ENCODE peak calls at places on chromosomes 7 and 10, in six cellular contexts. W is GM23338, L is colonic mucosa, V is left ventricle myocardium inferior, F is IMR-90, T is fibroblast of lung. O is an unnamed sample. For H3K4me1, the result is how much of the 10 kb centered on the place peaks cover.

GRCh38 chr10:86287966-86288579 is 78.5 kb downstream of the GRID1 start:
- DNase-seq in V (no peak), F (no peak), W (no peak), T (no peak), L (peak), O (peak)

GRCh38 chr10:116899626-116900025 is 50.3 kb downstream of the ENO4 start:
- DNase-seq in F (no peak), T (no peak), V (no peak), W (no peak), L (no peak), O (no peak)

GRCh38 chr10:14578060-14578952 is 196.4 kb downstream of the FAM107B start:
- DNase-seq in V (no peak), L (no peak), F (peak), W (peak), T (peak), O (no peak)

GRCh38 chr7:141074162-141074989 is 512 bp downstream of the TMEM178B start:
- DNase-seq in F (no peak), W (peak), T (peak), V (no peak), L (no peak), O (no peak)

GRCh38 chr7:102285541-102286236 is 979 bp upstream of the SH2B2 start:
- DNase-seq in F (no peak), L (no peak), W (no peak), V (no peak), T (no peak), O (no peak)

GRCh38 chr10:35447693-35448407 is 111.5 kb downstream of the CCNY start:
- DNase-seq in L (peak), F (peak), W (peak), V (no peak), T (peak), O (no peak)

GRCh38 chr10:120478401-120478800 is 21.4 kb downstream of the PLPP4 start:
- DNase-seq in F (no peak), T (no peak), W (no peak), L (no peak), V (no peak), O (no peak)

GRCh38 chr10:78931333-78932083 is 137.3 kb upstream of the ZMIZ1 start:
- DNase-seq in T (peak), F (peak), W (no peak), V (peak), L (peak), O (peak)

GRCh38 chr10:93440591-93441012 is 41.5 kb downstream of the MYOF start:
- DNase-seq in V (no peak), T (peak), W (no peak), L (no peak), F (peak), O (peak)

GRCh38 chr10:8133146-8133545 is 78.7 kb downstream of the GATA3 start:
- DNase-seq in W (no peak), T (no peak), L (no peak), F (no peak), V (no peak), O (no peak)

GRCh38 chr10:15163261-15163864 is 5.1 kb downstream of the NMT2 start:
- DNase-seq in F (peak), V (no peak), L (no peak), W (no peak), T (no peak), O (no peak)

GRCh38 chr7:101975046-101975445 is 157.6 kb downstream of the CUX1 start:
- DNase-seq in V (no peak), F (no peak), W (no peak), L (no peak), T (no peak), O (no peak)

GRCh38 chr7:96825285-96825684 is 115.6 kb upstream of the SEM1 start:
- DNase-seq in F (no peak), L (no peak), V (no peak), T (no peak), W (no peak), O (no peak)

GRCh38 chr10:11678074-11678793 is 63.9 kb upstream of the ECHDC3 start:
- DNase-seq in V (no peak), T (peak), W (no peak), L (no peak), F (no peak), O (peak)

GRCh38 chr10:5508786-5509185 is 9.4 kb upstream of the CALML5 start:
- DNase-seq in T (no peak), W (no peak), F (no peak), L (no peak), V (no peak), O (peak)

GRCh38 chr10:117217196-117217761 is 20.0 kb downstream of the KCNK18 start:
- DNase-seq in V (no peak), F (no peak), L (peak), W (peak), T (no peak), O (peak)

GRCh38 chr7:98136423-98136822 is 29.8 kb downstream of the LMTK2 start:
- DNase-seq in T (no peak), W (no peak), F (no peak), L (no peak), V (no peak), O (no peak)

GRCh38 chr10:119305860-119306513 is 98.6 kb downstream of the GRK5 start:
- DNase-seq in T (peak), F (peak), W (no peak), L (peak), V (no peak), O (peak)

GRCh38 chr7:93728292-93728691 is 153.8 kb upstream of the CALCR start:
- DNase-seq in F (no peak), W (no peak), L (no peak), V (no peak), T (no peak), O (no peak)
- H3K27ac ChIP-seq in F (no peak), W (no peak), L (no peak), V (no peak), T (no peak), O (no peak)

DNA sequence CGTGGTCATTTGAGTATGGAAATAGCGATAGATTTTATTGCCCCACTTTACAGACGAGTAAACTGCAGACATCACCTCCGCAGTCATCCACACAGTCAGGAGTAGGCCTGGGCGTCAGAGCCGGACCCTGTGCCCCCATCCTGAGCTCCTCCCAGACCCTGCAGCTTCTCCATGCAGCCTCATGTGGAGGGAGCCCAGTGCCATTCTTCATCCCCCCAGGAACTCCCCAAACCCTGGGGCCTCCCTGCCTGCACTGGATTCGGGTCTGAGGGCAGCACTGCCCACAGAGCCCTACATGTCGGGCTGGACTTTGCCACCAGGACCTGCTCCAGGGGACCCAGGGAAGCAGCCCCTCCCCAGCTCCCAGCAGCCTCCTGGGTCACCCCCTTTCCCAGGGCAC is 100.8 kb downstream of the MKI67 start:
- DNase-seq in T (no peak), W (no peak), V (no peak), L (no peak), F (no peak), O (peak)
- H3K4me1 ChIP-seq in T (under half), W (under half), V (under half), L (under half), F (under half), O (under half)

DNA sequence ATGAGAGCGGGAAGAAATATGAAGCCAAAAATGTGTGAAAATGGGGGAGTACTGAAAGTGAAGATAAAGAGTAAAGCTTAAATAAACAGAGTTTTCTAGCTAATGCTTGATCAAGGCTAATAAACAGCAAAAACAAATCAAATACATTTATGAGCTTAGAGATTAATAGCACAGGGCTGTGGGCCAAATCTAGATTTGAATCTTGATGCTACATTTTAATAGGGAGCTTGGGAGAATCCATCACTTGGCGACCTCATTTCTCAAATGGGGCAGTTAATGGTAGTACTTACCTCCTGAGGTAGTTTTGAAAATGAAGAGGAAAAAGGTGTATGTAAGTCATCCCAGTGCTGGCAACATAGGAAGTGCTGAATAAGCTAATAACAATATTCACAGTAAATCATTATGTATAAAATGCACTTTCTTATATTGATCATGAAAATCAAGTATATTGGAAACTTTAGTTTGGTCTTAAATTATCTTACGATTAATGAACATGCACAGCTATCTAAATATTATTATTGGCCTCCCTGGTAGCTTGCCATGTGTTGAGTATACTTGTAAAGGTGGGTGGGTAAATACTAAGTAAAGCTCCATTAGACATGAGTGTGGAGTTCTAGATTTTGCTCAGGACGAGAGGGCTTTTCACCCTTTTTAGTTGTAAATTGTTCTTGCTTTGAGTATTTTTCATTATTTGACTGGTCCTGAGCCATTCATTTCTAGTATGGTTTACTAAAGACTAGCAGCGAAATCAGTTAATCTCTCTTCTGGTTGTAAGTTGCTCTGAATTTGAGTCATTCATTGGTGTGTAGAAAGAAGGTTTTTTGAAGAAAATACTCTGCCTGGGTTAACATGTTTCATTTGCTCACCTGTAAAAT is 5.0 kb downstream of the BICC1 start:
- DNase-seq in V (no peak), L (no peak), T (no peak), W (no peak), F (no peak), O (no peak)
- H3K4me3 ChIP-seq in V (peak), L (no peak), T (no peak), W (no peak), F (no peak), O (no peak)

DNA sequence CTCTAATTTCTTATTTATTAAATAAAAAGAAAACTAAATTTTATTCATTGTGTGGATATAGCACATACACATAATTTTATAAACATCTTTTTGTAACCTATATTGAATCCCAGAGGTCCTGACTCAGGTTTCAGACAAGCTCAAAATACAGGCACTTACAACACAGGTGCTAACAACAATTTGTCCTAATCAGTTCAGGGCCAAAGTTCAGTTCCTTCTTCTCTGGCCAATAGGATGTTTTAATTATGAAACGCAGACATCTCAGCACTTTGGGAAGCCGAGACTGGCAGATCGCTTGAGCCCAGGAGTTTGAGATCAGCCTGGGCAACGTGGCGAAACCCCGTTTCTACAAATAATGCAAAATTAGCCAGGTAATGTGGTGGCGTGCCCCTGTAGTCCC is 15.0 kb downstream of the RPA3 start:
- DNase-seq in W (no peak), T (no peak), L (no peak), F (no peak), V (no peak), O (no peak)
- H3K27ac ChIP-seq in W (no peak), T (no peak), L (no peak), F (no peak), V (no peak), O (no peak)

DNA sequence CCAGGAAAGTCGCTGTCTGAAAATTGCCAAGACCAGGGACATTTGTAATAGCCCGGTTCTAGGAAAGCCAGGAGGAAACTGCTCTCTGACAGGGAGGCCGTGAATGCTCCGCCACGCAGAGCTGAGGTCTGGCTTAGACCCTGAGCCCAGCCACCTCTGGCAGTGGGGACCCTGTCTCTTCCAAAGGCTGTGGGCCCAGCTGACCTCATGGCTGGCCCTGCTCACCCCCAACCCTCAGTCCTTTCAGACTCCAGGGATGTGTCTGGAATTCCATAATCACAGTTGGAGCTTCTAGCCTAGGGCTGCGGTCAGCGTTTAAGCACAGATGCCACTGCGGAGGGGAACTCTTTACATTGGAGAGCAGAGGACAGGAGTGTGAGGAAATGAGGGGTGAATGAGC is 6.6 kb upstream of the VIPR2 start:
- DNase-seq in W (no peak), F (no peak), V (no peak), L (no peak), T (no peak), O (no peak)
- H3K4me1 ChIP-seq in W (under half), F (under half), V (under half), L (under half), T (under half), O (under half)

DNA sequence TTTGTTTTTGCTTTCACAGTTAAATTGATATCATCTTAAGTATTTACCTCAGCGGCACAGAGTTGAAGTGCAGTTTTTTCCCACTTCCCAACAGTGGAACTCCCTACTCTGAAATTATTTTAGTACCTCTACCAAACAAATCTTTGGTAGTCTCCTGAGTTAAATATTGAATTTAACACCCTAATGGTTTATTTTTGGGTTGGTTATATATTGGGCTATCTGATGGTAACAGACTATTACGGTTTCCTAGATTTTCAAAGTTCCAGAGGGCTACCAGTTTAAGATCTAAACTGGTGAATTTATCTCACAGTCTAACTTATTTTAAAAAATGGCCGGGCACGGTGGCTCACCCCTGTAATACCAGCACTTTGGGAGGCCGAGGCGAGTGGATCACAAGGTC is 1.3 kb downstream of the ZNF277 start:
- DNase-seq in L (no peak), V (no peak), T (no peak), F (no peak), W (no peak), O (no peak)
- H3K4me3 ChIP-seq in L (no peak), V (peak), T (no peak), F (no peak), W (peak), O (no peak)

GRCh38 chr7:69781412-69781846 is 183.2 kb downstream of the AUTS2 start:
- DNase-seq in T (peak), W (no peak), L (no peak), V (peak), F (no peak), O (peak)
- H3K27ac ChIP-seq in T (no peak), W (peak), L (no peak), V (peak), F (no peak), O (peak)

GRCh38 chr10:125060038-125060437 is 100.3 kb downstream of the CTBP2 start:
- DNase-seq in W (no peak), V (no peak), L (no peak), F (peak), T (peak), O (no peak)
- H3K4me1 ChIP-seq in W (half or more), V (half or more), L (under half), F (half or more), T (half or more), O (half or more)

GRCh38 chr7:1787241-1787640 is 117.2 kb downstream of the ELFN1 start:
- DNase-seq in V (no peak), F (no peak), L (no peak), W (peak), T (no peak), O (peak)
- H3K4me3 ChIP-seq in V (no peak), F (no peak), L (no peak), W (no peak), T (no peak), O (no peak)

DNA sequence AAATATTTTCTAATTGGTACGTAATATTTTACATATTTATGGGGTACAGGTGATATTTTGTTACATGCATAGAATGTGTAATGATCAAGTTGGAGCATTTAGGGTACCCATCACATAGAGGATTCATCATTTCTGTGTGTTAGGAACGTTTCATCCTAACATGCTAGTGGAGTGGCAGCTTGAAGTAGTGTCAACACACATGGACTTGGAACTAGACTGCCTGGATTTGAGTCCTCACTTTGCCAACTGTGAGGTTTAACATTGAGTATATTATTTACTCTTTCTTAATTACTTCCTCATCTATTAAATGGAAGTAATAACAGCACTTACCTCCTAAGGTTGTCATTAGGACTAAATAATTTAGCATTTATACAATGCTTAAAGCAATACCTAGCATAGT is 241.9 kb downstream of the PLXDC2 start:
- DNase-seq in T (no peak), L (no peak), F (no peak), W (no peak), V (no peak), O (no peak)
- H3K27ac ChIP-seq in T (no peak), L (no peak), F (no peak), W (no peak), V (no peak), O (no peak)